ENCODE peak calls at places on chromosomes 3 and 15, in four cellular contexts. L, X, Q and O are unnamed samples.

GRCh38 chr3:43699864-43700263 is 9.1 kb downstream of the ABHD5 start:
- DNase-seq in L (peak; percentile 26), X (no peak), Q (no peak), O (no peak)

GRCh38 chr3:141729240-141729639 is 8.9 kb upstream of the RNF7 start:
- DNase-seq in L (no peak), X (no peak), Q (no peak), O (no peak)

GRCh38 chr3:193052294-193052693 is 134.6 kb upstream of the MB21D2 start:
- DNase-seq in L (no peak), X (peak; percentile 31), Q (no peak), O (no peak)

GRCh38 chr15:39261397-39261796 is 319.5 kb upstream of the THBS1 start:
- DNase-seq in L (no peak), X (peak; percentile 67), Q (no peak), O (no peak)

GRCh38 chr3:122754867-122755835 is 38.5 kb downstream of the HSPBAP1 start:
- DNase-seq in L (peak; percentile 32), X (peak; percentile 52), Q (no peak), O (peak; percentile 5)

GRCh38 chr15:73934281-73934680 is 8.0 kb downstream of the LOXL1 start:
- DNase-seq in L (no peak), X (no peak), Q (peak; percentile 32), O (no peak)

GRCh38 chr3:71183544-71183943 is 400.0 kb downstream of the FOXP1 start:
- DNase-seq in L (no peak), X (no peak), Q (no peak), O (no peak)

GRCh38 chr3:120113128-120114116 is 19.2 kb upstream of the GSK3B start:
- DNase-seq in L (no peak), X (peak; percentile 69), Q (no peak), O (no peak)

GRCh38 chr3:154421067-154421466 is 8.9 kb downstream of the GPR149 start:
- DNase-seq in L (peak; percentile 43), X (peak; percentile 3), Q (no peak), O (peak; percentile 76)

GRCh38 chr3:178382388-178383061 is 153.7 kb upstream of the KCNMB2 start:
- DNase-seq in L (no peak), X (peak; percentile 99), Q (no peak), O (no peak)

GRCh38 chr15:41078125-41078524 is 38.0 kb downstream of the INO80 start:
- DNase-seq in L (no peak), X (no peak), Q (no peak), O (no peak)

GRCh38 chr3:20057612-20058180 is 17.4 kb downstream of the KAT2B start:
- DNase-seq in L (no peak), X (no peak), Q (no peak), O (no peak)

GRCh38 chr15:79366691-79367090 is 55.8 kb downstream of the TMED3 start:
- DNase-seq in L (no peak), X (no peak), Q (no peak), O (no peak)

GRCh38 chr15:101307048-101307896 is 12.2 kb upstream of the SNRPA1 start:
- DNase-seq in L (no peak), X (no peak), Q (peak; percentile 36), O (no peak)

GRCh38 chr15:93261845-93262244 is 172.8 kb upstream of the RGMA start:
- DNase-seq in L (no peak), X (no peak), Q (no peak), O (no peak)

GRCh38 chr15:29726553-29726952 is 95.7 kb downstream of the TJP1 start:
- DNase-seq in L (no peak), X (no peak), Q (no peak), O (no peak)

GRCh38 chr3:187677604-187678003 is 7.4 kb upstream of the SST start:
- DNase-seq in L (no peak), X (no peak), Q (no peak), O (no peak)

GRCh38 chr3:13825821-13826220 is 54.0 kb downstream of the WNT7A start:
- DNase-seq in L (no peak), X (no peak), Q (no peak), O (no peak)

GRCh38 chr3:10417849-10418248 is 87.5 kb downstream of the ATP2B2 start:
- DNase-seq in L (peak; percentile 23), X (peak; percentile 10), Q (no peak), O (no peak)

GRCh38 chr3:45552773-45553371 is 41.7 kb upstream of the LIMD1 start:
- DNase-seq in L (no peak), X (no peak), Q (no peak), O (no peak)

GRCh38 chr3:109994853-109995252 is 657.5 kb upstream of the DPPA4 start:
- DNase-seq in L (peak; percentile 49), X (no peak), Q (no peak), O (no peak)

GRCh38 chr3:13259831-13260230 is 160.3 kb downstream of the NUP210 start:
- DNase-seq in L (no peak), X (no peak), Q (no peak), O (no peak)

GRCh38 chr3:116444819-116445290 is 432 bp downstream of the LSAMP start:
- DNase-seq in L (peak; percentile 28), X (peak; percentile 22), Q (no peak), O (peak; percentile 42)

GRCh38 chr15:57458255-57458850 is 82.0 kb downstream of the CGNL1 start:
- DNase-seq in L (no peak), X (no peak), Q (no peak), O (no peak)

GRCh38 chr3:131260525-131260924 is 121.0 kb upstream of the NUDT16 start:
- DNase-seq in L (no peak), X (peak; percentile 14), Q (no peak), O (no peak)

GRCh38 chr3:81452406-81452805 is 309.0 kb downstream of the GBE1 start:
- DNase-seq in L (no peak), X (no peak), Q (no peak), O (no peak)

GRCh38 chr3:64730651-64731050 is 42.9 kb upstream of the ADAMTS9 start:
- DNase-seq in L (peak; percentile 26), X (no peak), Q (no peak), O (no peak)
- TF ChIP-seq CTCF in L (no peak), X (no peak), Q (no peak), O (no peak)

DNA sequence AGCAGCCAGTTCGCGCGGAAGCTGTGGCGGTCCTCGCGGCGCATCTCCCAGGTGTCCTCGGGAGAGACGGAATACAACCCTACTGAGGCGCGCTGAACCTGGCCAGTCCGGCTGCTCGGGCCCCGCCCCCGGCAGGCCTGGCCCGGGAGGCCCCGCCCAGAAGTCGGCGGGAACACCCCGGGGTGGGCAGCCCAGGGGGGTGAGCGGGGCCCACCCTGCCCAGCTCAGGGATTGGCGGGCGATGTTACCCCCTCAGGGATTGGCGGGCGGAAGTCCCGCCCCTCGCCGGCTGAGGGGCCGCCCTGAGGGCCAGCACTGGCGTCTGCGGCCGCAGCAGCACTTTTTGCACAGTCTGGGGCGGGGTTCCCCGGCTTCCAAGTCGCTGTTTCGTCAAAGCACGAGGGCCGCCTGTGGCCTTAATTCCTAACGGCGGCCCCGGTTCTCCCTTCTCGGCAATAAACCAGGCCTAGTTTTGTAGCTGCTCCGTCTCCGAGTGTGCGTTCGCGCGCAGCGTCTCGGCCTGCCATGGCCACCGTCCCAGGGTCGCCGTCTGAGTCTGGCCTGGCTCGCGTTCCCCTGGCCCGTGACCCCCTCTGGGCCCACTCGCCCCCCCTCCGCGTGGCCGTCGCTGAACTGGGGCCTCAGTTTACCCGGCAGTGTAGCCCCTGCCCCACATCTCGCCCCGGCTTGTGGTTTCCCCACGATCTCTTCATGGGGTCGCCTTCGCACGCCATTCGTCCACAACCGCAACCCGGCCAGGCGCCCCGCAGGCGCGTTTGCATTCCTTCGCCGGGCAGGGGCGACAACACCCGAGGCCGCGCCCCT is 30.0 kb downstream of the NBEAL2 start:
- DNase-seq in L (no peak), X (peak; percentile 88), Q (peak; percentile 92), O (peak; percentile 87)
- TF ChIP-seq CTCF in L (no peak), X (no peak), Q (no peak), O (no peak)

GRCh38 chr3:80063535-80063934 is 295.7 kb upstream of the ROBO1 start:
- DNase-seq in L (no peak), X (no peak), Q (no peak), O (no peak)

DNA sequence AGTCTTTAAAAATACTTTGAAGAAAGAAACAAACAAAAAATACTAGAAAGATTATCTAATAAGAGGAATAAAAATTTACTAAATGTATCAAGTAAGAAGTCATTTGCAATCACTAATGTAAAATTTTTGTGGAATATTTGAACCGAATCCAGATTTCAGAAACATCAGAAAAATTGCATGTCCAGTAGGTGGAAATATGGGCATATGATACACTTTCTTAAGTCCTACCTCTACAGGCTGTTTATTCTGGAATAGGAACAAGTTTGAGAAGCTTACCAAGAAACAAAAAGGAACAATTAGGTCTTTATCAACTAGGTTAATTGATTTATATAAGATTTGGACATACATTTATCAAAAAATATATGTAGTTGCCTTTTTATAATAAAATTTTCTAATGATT is 292.9 kb upstream of the ROBO1 start:
- DNase-seq in L (no peak), X (peak; percentile 1), Q (no peak), O (no peak)
- TF ChIP-seq CTCF in L (no peak), X (no peak), Q (no peak), O (no peak)

DNA sequence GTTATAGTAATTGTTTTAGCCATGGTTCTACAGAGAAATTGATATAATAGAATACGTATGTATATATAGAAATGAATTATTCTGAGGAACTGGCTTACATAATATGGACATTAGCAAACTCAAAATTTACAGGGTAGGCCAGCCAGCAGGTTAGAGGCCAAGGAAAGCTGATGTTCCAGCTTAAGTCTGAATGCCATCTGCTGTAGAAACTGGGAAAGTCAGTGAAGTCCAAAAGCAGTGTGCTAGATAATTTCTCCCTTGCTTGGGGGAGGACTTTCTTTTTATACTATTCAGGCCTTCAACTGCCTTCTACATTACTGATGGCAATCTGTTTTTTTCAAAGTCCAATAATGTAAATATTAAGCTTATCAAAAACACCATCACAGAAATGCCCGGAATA is 1174.7 kb downstream of the ZPLD1 start:
- DNase-seq in L (no peak), X (no peak), Q (no peak), O (no peak)
- TF ChIP-seq CTCF in L (no peak), X (no peak), Q (no peak), O (no peak)

GRCh38 chr15:71136159-71137137 is 21.2 kb downstream of the THSD4 start:
- DNase-seq in L (peak; percentile 62), X (peak; percentile 87), Q (no peak), O (no peak)
- TF ChIP-seq CTCF in L (no peak), X (peak; percentile 23), Q (no peak), O (no peak)

DNA sequence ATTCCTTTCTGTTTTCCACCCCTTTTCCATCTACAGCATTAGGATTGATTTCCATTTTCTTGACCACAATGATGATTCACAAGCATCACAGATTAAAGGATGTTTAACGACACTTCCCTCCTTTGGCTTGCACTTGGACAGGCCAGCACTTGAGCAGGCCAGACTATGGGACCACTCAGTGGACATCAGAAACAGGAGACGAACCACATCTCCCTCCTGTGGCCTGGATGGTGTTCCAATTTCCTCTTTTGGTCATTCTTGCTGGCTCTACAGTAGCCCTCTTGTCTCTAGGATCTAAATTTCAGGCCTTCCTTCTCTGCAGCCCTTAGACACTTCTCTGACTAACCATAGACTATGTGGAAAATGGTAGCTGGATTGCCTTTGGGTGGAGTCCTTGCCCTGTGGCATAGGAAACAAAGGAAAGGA is 78.8 kb upstream of the BOC start:
- DNase-seq in L (no peak), X (peak; percentile 56), Q (no peak), O (no peak)
- TF ChIP-seq CTCF in L (no peak), X (peak; percentile 4), Q (no peak), O (no peak)

GRCh38 chr3:33144433-33144832 is 30.6 kb downstream of the CRTAP start:
- DNase-seq in L (no peak), X (no peak), Q (no peak), O (peak; percentile 14)
- TF ChIP-seq CTCF in L (peak; percentile 28), X (peak; percentile 21), Q (peak; percentile 39), O (no peak)